ENCODE peak calls at places on chromosomes 4 and X, in eight cellular contexts. Q, Z, N, B, J, M, S and H are unnamed samples.

GRCh38 chr4:18689308-18689915 is 667.9 kb upstream of the LCORL start:
- DNase-seq in Z (peak), S (peak), N (peak), B (peak), M (peak), Q (no peak), J (peak), H (peak)

GRCh38 chrX:38172596-38172995 is 48.1 kb downstream of the SRPX start:
- DNase-seq in B (no peak), Z (no peak), S (peak), Q (no peak), M (no peak), N (no peak), J (no peak), H (no peak)

GRCh38 chrX:153706799-153707198 is 17.4 kb downstream of the BCAP31 start:
- DNase-seq in S (no peak), B (no peak), Q (no peak), M (no peak), N (no peak), Z (no peak), J (no peak), H (no peak)

GRCh38 chrX:74613350-74614192 is 853 bp downstream of the RLIM start:
- DNase-seq in Z (no peak), J (peak), S (peak), N (no peak), B (peak), Q (no peak), M (peak), H (peak)

GRCh38 chr4:24471623-24472510 is 112.5 kb downstream of the DHX15 start:
- DNase-seq in J (peak), M (no peak), B (no peak), Z (peak), Q (peak), N (no peak), S (no peak), H (no peak)

GRCh38 chrX:129235903-129236302 is 287.4 kb downstream of the SMARCA1 start:
- DNase-seq in M (no peak), B (no peak), N (no peak), Z (no peak), J (no peak), S (no peak), Q (no peak), H (no peak)

GRCh38 chr4:136343340-136343739 is 1189.0 kb downstream of the PCDH18 start:
- DNase-seq in Z (no peak), J (no peak), S (no peak), B (no peak), Q (no peak), N (no peak), M (no peak), H (no peak)

GRCh38 chr4:3114377-3114776 is 39.9 kb downstream of the HTT start:
- DNase-seq in M (no peak), B (no peak), Z (no peak), S (peak), Q (no peak), J (no peak), N (no peak), H (no peak)

GRCh38 chr4:118682928-118683327 is 2.3 kb upstream of the METTL14 start:
- DNase-seq in B (no peak), Q (no peak), S (peak), N (no peak), M (no peak), J (no peak), Z (no peak), H (no peak)

GRCh38 chr4:19381068-19381467 is 870.6 kb upstream of the SLIT2 start:
- DNase-seq in M (no peak), Z (no peak), S (peak), N (no peak), J (no peak), B (no peak), Q (no peak), H (no peak)

GRCh38 chrX:119273807-119274192 is 37.7 kb downstream of the PGRMC1 start:
- DNase-seq in M (no peak), B (no peak), Z (no peak), Q (no peak), N (no peak), S (no peak), J (no peak), H (no peak)

GRCh38 chrX:139862208-139862607 is 70.6 kb downstream of the ATP11C start:
- DNase-seq in N (no peak), Z (no peak), B (no peak), Q (no peak), M (no peak), S (no peak), J (no peak), H (no peak)

GRCh38 chr4:2938906-2939305 is 24.3 kb downstream of the NOP14 start:
- DNase-seq in M (no peak), S (no peak), J (peak), B (no peak), Q (no peak), N (no peak), Z (no peak), H (no peak)

GRCh38 chr4:152729466-152729865 is 49.7 kb upstream of the TMEM154 start:
- DNase-seq in M (no peak), Q (no peak), Z (no peak), N (no peak), S (peak), J (no peak), B (no peak), H (no peak)

GRCh38 chr4:121784975-121785374 is 16.1 kb upstream of the EXOSC9 start:
- DNase-seq in J (no peak), B (no peak), Q (no peak), N (no peak), M (peak), S (peak), Z (no peak), H (no peak)

GRCh38 chrX:48976086-48976485 is 4.4 kb upstream of the KCND1 start:
- DNase-seq in Z (no peak), J (no peak), M (no peak), B (no peak), Q (no peak), N (no peak), S (no peak), H (no peak)

GRCh38 chrX:153226344-153227190 is 47.5 kb downstream of the MAGEA1 start:
- DNase-seq in S (peak), J (no peak), M (no peak), B (no peak), N (peak), Q (peak), Z (peak), H (no peak)

GRCh38 chr4:8900588-8900987 is 28.9 kb upstream of the HMX1 start:
- DNase-seq in M (no peak), B (no peak), J (no peak), S (no peak), Q (no peak), Z (no peak), N (no peak), H (no peak)

GRCh38 chr4:186554485-186554884 is 882 bp downstream of the MTNR1A start:
- DNase-seq in S (no peak), Q (no peak), Z (no peak), N (peak), J (peak), B (no peak), M (no peak), H (peak)

GRCh38 chr4:41796545-41797210 is 48.2 kb upstream of the PHOX2B start:
- DNase-seq in B (no peak), N (no peak), Q (no peak), J (no peak), S (no peak), Z (no peak), M (no peak), H (no peak)

GRCh38 chr4:8836664-8837171 is 34.9 kb downstream of the HMX1 start:
- DNase-seq in B (no peak), Z (no peak), N (no peak), M (no peak), S (no peak), Q (peak), J (peak), H (no peak)

GRCh38 chr4:84167579-84167978 is 331.5 kb downstream of the NKX6-1 start:
- DNase-seq in J (no peak), Q (no peak), M (no peak), Z (no peak), B (no peak), S (no peak), N (no peak), H (no peak)

GRCh38 chrX:3820170-3820569 is 106.7 kb upstream of the PRKX start:
- DNase-seq in B (no peak), J (no peak), S (peak), Z (no peak), N (no peak), Q (no peak), M (no peak), H (no peak)

GRCh38 chr4:82784615-82785247 is 13.9 kb downstream of the SCD5 start:
- DNase-seq in N (no peak), B (no peak), S (peak), Q (no peak), J (no peak), Z (no peak), M (peak), H (no peak)

GRCh38 chr4:38290360-38290759 is 330.2 kb downstream of the PTTG2 start:
- DNase-seq in N (no peak), J (no peak), S (peak), Q (no peak), Z (no peak), B (no peak), M (peak), H (no peak)

GRCh38 chrX:132612990-132613564 is 124.2 kb upstream of the MBNL3 start:
- DNase-seq in Q (no peak), J (peak), Z (no peak), N (peak), B (no peak), M (peak), S (peak), H (peak)

GRCh38 chrX:118254611-118255010 is 91.3 kb upstream of the WDR44 start:
- DNase-seq in N (peak), S (peak), M (peak), J (peak), Z (peak), B (peak), Q (no peak), H (peak)

GRCh38 chrX:49163555-49164419 is 1.2 kb downstream of the MAGIX start:
- DNase-seq in Z (peak), N (peak), B (peak), J (peak), Q (peak), M (peak), S (peak), H (peak)

GRCh38 chr4:83961575-83961974 is 425.7 kb downstream of the GPAT3 start:
- DNase-seq in J (no peak), B (no peak), M (no peak), Z (no peak), Q (no peak), S (peak), N (no peak), H (no peak)

GRCh38 chr4:166980419-166980818 is 253.9 kb downstream of the SPOCK3 start:
- DNase-seq in Q (peak), M (no peak), S (no peak), J (no peak), B (no peak), Z (no peak), N (no peak), H (no peak)

GRCh38 chr4:33837043-33837442 is 2407.3 kb downstream of the ARAP2 start:
- DNase-seq in M (peak), Z (no peak), B (no peak), S (peak), Q (no peak), N (no peak), J (no peak), H (no peak)

GRCh38 chrX:3962511-3963350 is 249.3 kb upstream of the PRKX start:
- DNase-seq in B (no peak), N (no peak), M (peak), Z (no peak), J (no peak), S (peak), Q (no peak), H (no peak)

GRCh38 chr4:56506110-56506705 is 617 bp downstream of the ARL9 start:
- DNase-seq in J (no peak), Q (no peak), M (peak), S (no peak), N (no peak), B (no peak), Z (no peak), H (no peak)

GRCh38 chrX:13029831-13030771 is 14.3 kb downstream of the FAM9C start:
- DNase-seq in Q (no peak), M (peak), S (no peak), N (no peak), Z (no peak), B (no peak), J (peak), H (no peak)

GRCh38 chr4:15955670-15956069 is 7.3 kb downstream of the FGFBP2 start:
- DNase-seq in N (peak), J (no peak), Q (no peak), Z (no peak), B (no peak), M (no peak), S (peak), H (no peak)

GRCh38 chr4:25860586-25861421 is 2.0 kb downstream of the SEL1L3 start:
- DNase-seq in Z (no peak), J (peak), Q (no peak), S (peak), M (peak), N (no peak), B (no peak), H (peak)

GRCh38 chr4:113783289-113783688 is 21.8 kb upstream of the CAMK2D start:
- DNase-seq in B (no peak), M (no peak), N (no peak), Z (no peak), S (no peak), Q (no peak), J (no peak), H (no peak)

GRCh38 chr4:7831858-7832257 is 107.8 kb downstream of the AFAP1 start:
- DNase-seq in J (no peak), M (no peak), Z (no peak), N (no peak), Q (no peak), S (no peak), B (no peak), H (no peak)

GRCh38 chr4:119038465-119038864 is 97.2 kb upstream of the MYOZ2 start:
- DNase-seq in J (no peak), B (no peak), M (peak), S (peak), Q (no peak), N (no peak), Z (no peak), H (no peak)

GRCh38 chr4:184416913-184417734 is 57.2 kb downstream of the IRF2 start:
- DNase-seq in M (no peak), J (peak), B (no peak), S (peak), Z (no peak), Q (no peak), N (no peak), H (no peak)
- TF ChIP-seq POLR2A in M (no peak), J (no peak), B (no peak), S (no peak), Z (no peak), Q (no peak), N (no peak), H (no peak)

GRCh38 chrX:9650091-9650490 is 115.6 kb downstream of the GPR143 start:
- DNase-seq in S (no peak), J (no peak), Z (peak), N (no peak), Q (no peak), B (no peak), M (no peak), H (no peak)

GRCh38 chrX:9644335-9644734 is 121.3 kb downstream of the GPR143 start:
- DNase-seq in M (no peak), B (no peak), Q (no peak), J (no peak), S (no peak), Z (peak), N (no peak), H (no peak)

GRCh38 chrX:9643807-9644206 is 121.8 kb downstream of the GPR143 start:
- DNase-seq in B (no peak), M (no peak), Z (no peak), Q (no peak), J (no peak), S (no peak), N (no peak), H (no peak)

GRCh38 chrX:9647475-9647874 is 118.2 kb downstream of the GPR143 start:
- DNase-seq in Q (no peak), B (no peak), N (no peak), Z (no peak), S (no peak), J (no peak), M (no peak), H (no peak)

GRCh38 chrX:9646471-9647038 is 119.1 kb downstream of the GPR143 start:
- DNase-seq in M (peak), N (no peak), B (no peak), J (no peak), Z (no peak), Q (no peak), S (peak), H (no peak)
- TF ChIP-seq POLR2A in M (no peak), N (no peak), B (no peak), J (no peak), Z (no peak), Q (no peak), S (no peak), H (no peak)

GRCh38 chr4:69239777-69240176 is 25.2 kb upstream of the UGT2B11 start:
- DNase-seq in N (no peak), B (no peak), Z (no peak), S (no peak), J (no peak), Q (no peak), M (no peak), H (no peak)
- TF ChIP-seq POLR2A in N (no peak), B (no peak), Z (no peak), S (no peak), J (no peak), Q (no peak), M (no peak), H (no peak)

GRCh38 chr4:110195561-110196205 is 2.7 kb downstream of the ELOVL6 start:
- DNase-seq in Q (no peak), B (peak), S (peak), J (no peak), M (peak), Z (no peak), N (no peak), H (no peak)

GRCh38 chr4:110198472-110199419 is at the start of gene ELOVL6:
- DNase-seq in Z (peak), B (peak), S (peak), Q (peak), N (peak), J (peak), M (peak), H (peak)

GRCh38 chr4:110196871-110197420 is 1.5 kb downstream of the ELOVL6 start:
- DNase-seq in Z (peak), N (no peak), B (peak), Q (peak), S (peak), M (peak), J (peak), H (peak)

GRCh38 chr4:110196206-110196870 is 2.1 kb downstream of the ELOVL6 start:
- DNase-seq in N (no peak), J (peak), Q (peak), M (peak), Z (peak), S (peak), B (peak), H (peak)

DNA sequence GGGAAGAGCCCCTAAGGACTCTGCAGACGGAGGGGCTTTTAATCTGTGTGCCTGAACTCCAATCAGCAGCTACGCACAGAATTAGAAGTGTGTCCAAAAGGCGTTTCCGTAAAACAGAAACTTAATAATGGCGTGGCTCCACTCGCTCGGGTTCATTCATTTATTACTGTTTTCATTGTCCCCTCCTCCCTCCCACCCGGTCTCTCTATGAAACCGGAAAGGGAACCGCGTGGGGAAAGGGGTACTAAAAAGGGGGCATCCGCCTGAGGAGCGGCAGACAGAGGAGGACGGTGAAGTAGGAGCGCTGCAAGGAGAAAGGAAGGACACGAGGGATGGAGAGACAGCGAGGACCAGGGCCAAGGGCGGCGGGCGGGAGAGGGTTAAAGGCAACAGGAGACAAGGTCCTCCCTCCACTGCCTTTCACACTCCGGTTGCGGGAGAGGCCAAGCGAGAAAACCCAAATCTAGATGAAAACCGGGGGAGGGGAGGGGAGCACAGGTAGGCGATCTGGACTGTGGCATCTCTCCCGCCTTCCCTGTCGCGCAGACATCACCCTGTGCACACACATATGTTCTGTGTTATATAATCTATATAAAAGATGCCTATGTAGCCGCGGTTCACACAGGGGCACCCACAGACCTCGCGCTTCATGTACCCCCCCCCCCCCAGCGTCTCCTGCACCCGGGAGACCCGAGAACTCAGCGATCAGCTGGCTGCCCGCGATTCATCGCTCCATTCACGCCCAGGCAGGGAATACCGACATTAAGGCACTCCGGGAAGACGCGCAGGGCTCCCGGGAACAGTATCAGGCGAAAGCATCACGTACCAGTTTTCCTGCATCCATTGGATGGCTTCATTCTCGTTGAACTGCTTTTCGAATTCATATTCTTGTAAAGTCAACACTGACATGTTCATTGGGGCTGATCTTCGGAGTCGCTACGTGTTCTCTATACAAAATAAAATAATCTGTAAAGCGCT is 705 bp downstream of the ELOVL6 start:
- DNase-seq in S (peak), J (peak), N (no peak), M (peak), Q (peak), Z (peak), B (peak), H (no peak)
- TF ChIP-seq POLR2A in S (no peak), J (no peak), N (peak), M (peak), Q (no peak), Z (no peak), B (no peak), H (no peak)

GRCh38 chr4:99629962-99630554 is 27.6 kb downstream of the C4orf54 start:
- DNase-seq in S (no peak), J (no peak), N (no peak), Z (no peak), M (no peak), B (no peak), Q (no peak), H (no peak)

GRCh38 chr4:99628040-99628439 is 29.6 kb downstream of the C4orf54 start:
- DNase-seq in M (no peak), S (no peak), J (no peak), Z (no peak), Q (no peak), N (no peak), B (no peak), H (no peak)

GRCh38 chr4:99624141-99624719 is 33.4 kb downstream of the C4orf54 start:
- DNase-seq in J (no peak), S (no peak), B (no peak), Z (no peak), N (no peak), Q (no peak), M (no peak), H (no peak)

GRCh38 chr4:99630857-99631256 is 26.8 kb downstream of the C4orf54 start:
- DNase-seq in S (no peak), Z (no peak), J (no peak), N (no peak), M (no peak), Q (no peak), B (no peak), H (no peak)

GRCh38 chr4:99625369-99625768 is 32.3 kb downstream of the C4orf54 start:
- DNase-seq in J (no peak), B (no peak), S (no peak), Z (no peak), Q (no peak), N (no peak), M (no peak), H (no peak)
- TF ChIP-seq POLR2A in J (no peak), B (no peak), S (no peak), Z (no peak), Q (no peak), N (no peak), M (no peak), H (no peak)

DNA sequence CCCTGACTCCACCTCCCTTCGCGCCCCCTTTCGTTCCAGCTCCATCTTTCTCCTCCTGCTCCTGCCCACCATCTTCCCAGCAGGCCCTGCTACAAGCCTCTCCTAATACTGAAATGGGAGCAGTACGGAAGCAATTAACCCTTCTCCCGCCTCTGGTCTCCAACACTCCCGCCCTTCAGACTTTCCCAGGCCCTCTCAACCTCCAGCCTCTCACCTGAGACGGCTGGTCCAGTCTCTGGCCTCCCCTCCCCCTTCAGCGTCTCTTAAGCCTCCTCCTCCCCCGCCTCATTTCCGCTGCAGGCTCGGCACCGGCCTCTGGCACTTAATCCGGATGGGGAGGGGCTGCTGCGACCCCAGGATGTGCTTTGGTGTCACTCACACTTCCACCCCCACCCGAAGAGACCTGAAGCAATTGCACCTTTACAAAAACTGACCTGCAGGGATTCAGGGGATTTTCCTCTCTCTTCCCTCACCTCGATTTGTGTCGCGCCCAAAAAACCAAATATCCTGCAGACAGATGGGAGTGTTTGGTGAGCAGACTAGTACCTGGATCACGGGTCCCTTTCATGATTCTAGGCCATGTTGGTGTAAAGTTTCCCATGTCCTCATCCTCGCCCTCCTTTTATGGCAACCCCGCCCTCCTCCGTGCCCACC is 657 bp downstream of the TCEAL8 start:
- DNase-seq in Q (peak), M (peak), Z (peak), N (peak), S (peak), B (peak), J (peak), H (peak)
- TF ChIP-seq POLR2A in Q (no peak), M (no peak), Z (no peak), N (no peak), S (no peak), B (no peak), J (no peak), H (no peak)